ENCODE peak calls at places on chromosomes 5 and 9, in seven cellular contexts. One of them, this sample, is unnamed.

GRCh38 chr5:107557051-107557658 is 113.6 kb downstream of the EFNA5 start:
- DNase-seq in IMR-90: no peak
- DNase-seq in AG04450: no peak
- DNase-seq in A673: no peak
- DNase-seq in MM.1S: peak; percentile 70
- DNase-seq in tibial artery: no peak
- DNase-seq in heart left ventricle: peak; percentile 72
- DNase-seq in this sample: no peak

GRCh38 chr9:81649475-81649874 is 39.9 kb downstream of the TLE1 start:
- DNase-seq in IMR-90: no peak
- DNase-seq in tibial artery: no peak
- DNase-seq in heart left ventricle: no peak
- DNase-seq in MM.1S: no peak
- DNase-seq in AG04450: no peak
- DNase-seq in A673: no peak
- DNase-seq in this sample: no peak

GRCh38 chr5:120564013-120564412 is 99.9 kb downstream of the PRR16 start:
- DNase-seq in IMR-90: no peak
- DNase-seq in MM.1S: no peak
- DNase-seq in A673: no peak
- DNase-seq in tibial artery: no peak
- DNase-seq in AG04450: no peak
- DNase-seq in heart left ventricle: no peak
- DNase-seq in this sample: no peak

GRCh38 chr9:109107402-109108240 is 12.1 kb downstream of the TMEM245 start:
- DNase-seq in IMR-90: peak; percentile 81
- DNase-seq in A673: no peak
- DNase-seq in AG04450: no peak
- DNase-seq in heart left ventricle: no peak
- DNase-seq in MM.1S: no peak
- DNase-seq in tibial artery: no peak
- DNase-seq in this sample: no peak

GRCh38 chr5:147756566-147756965 is 26.0 kb downstream of the JAKMIP2 start:
- DNase-seq in A673: no peak
- DNase-seq in heart left ventricle: no peak
- DNase-seq in AG04450: no peak
- DNase-seq in IMR-90: no peak
- DNase-seq in MM.1S: peak; percentile 74
- DNase-seq in tibial artery: no peak
- DNase-seq in this sample: no peak

GRCh38 chr9:32382582-32383320 is 1.7 kb upstream of the ACO1 start:
- DNase-seq in IMR-90: no peak
- DNase-seq in heart left ventricle: no peak
- DNase-seq in AG04450: no peak
- DNase-seq in A673: no peak
- DNase-seq in MM.1S: no peak
- DNase-seq in tibial artery: no peak
- DNase-seq in this sample: no peak

GRCh38 chr9:126109575-126109974 is 217.1 kb upstream of the MVB12B start:
- DNase-seq in A673: no peak
- DNase-seq in MM.1S: no peak
- DNase-seq in heart left ventricle: no peak
- DNase-seq in AG04450: no peak
- DNase-seq in IMR-90: no peak
- DNase-seq in tibial artery: no peak
- DNase-seq in this sample: no peak

GRCh38 chr5:485943-486491 is 38.2 kb downstream of the SLC9A3 start:
- DNase-seq in tibial artery: no peak
- DNase-seq in IMR-90: no peak
- DNase-seq in A673: peak; percentile 27
- DNase-seq in AG04450: no peak
- DNase-seq in heart left ventricle: no peak
- DNase-seq in MM.1S: no peak
- DNase-seq in this sample: no peak

GRCh38 chr5:56465757-56466127 is 232.6 kb upstream of the ANKRD55 start:
- DNase-seq in tibial artery: no peak
- DNase-seq in heart left ventricle: no peak
- DNase-seq in AG04450: no peak
- DNase-seq in MM.1S: no peak
- DNase-seq in A673: no peak
- DNase-seq in IMR-90: peak; percentile 41
- DNase-seq in this sample: no peak

GRCh38 chr5:107669543-107670027 is 1.2 kb downstream of the EFNA5 start:
- DNase-seq in A673: peak; percentile 52
- DNase-seq in MM.1S: no peak
- DNase-seq in IMR-90: peak; percentile 2
- DNase-seq in heart left ventricle: peak; percentile 76
- DNase-seq in tibial artery: peak; percentile 67
- DNase-seq in AG04450: no peak
- DNase-seq in this sample: no peak

DNA sequence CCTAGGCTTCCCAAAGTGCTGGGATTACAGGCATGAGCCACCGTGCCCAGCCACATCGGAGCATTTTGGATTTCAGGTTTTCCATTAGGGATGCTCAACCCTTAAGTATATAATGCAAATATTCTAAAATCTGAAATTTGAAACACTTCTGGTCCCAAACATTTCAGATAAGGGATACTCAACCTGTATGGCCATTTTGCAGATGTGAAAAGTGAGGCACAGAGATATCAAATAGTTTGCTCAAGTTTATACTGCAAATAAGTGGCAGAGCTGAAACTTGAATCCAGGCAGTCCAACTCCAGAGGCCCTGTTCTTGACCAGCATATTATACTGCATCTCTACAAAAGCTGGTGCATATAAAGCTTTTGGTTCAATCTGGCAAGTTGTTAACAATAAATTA is 2.4 kb downstream of the WDR31 start:
- DNase-seq in A673: no peak
- DNase-seq in heart left ventricle: no peak
- DNase-seq in tibial artery: no peak
- DNase-seq in IMR-90: no peak
- DNase-seq in MM.1S: no peak
- DNase-seq in AG04450: no peak
- DNase-seq in this sample: no peak
- H3K4me3 ChIP-seq in A673: no peak overlapping the region
- H3K4me3 ChIP-seq in heart left ventricle: no peak overlapping the region
- H3K4me3 ChIP-seq in tibial artery: no peak overlapping the region
- H3K4me3 ChIP-seq in IMR-90: no peak overlapping the region
- H3K4me3 ChIP-seq in MM.1S: no peak overlapping the region
- H3K4me3 ChIP-seq in AG04450: no peak overlapping the region
- H3K4me3 ChIP-seq in this sample: no peak overlapping the region

GRCh38 chr5:114065942-114066341 is 295.9 kb upstream of the KCNN2 start:
- DNase-seq in AG04450: no peak
- DNase-seq in heart left ventricle: no peak
- DNase-seq in tibial artery: no peak
- DNase-seq in IMR-90: no peak
- DNase-seq in A673: no peak
- DNase-seq in MM.1S: no peak
- DNase-seq in this sample: no peak

DNA sequence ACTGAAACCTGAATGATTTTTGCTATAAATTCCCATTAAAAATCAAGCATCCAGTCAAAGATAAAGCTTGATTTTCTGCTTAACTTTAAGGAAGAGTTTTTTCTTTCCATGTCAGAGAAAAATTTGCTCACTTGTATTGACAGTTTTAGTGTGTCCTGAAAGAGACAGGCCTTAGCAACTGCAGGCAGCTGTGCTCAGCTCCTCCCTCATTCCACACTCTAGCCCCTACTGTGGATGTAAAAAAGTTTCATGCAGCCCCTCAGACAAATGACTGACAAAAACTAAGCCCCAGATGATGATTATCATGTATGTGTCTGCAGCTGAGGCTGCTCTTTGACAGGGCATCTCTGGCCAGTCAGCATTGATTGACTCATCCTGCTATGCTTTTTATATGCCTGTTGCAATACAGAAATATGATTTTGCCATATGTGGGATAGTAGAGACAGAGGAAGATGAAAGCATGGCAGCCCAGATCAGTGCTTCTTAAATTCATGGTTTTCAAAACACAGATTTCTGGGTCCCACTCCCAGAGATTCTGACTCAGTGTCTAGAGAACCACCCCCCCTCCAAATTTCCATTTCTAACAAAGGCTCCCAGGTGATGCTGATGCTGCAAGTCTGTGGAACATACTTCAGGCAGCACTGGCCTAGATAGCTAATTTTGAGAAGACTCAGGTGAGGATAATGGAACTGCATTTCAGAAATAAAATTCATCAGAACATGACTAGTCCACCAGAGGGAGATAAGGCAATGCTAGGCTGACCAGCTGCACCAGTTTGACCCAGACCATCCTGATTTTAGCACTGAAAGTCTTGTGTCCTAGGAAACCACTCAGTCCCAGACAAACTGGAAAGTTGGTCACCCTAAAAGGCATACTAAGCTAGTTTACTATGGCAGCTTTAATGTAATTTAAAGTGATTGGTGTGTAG is 298.7 kb upstream of the KCNN2 start:
- DNase-seq in IMR-90: peak; percentile 10
- DNase-seq in AG04450: no peak
- DNase-seq in heart left ventricle: no peak
- DNase-seq in A673: no peak
- DNase-seq in tibial artery: no peak
- DNase-seq in MM.1S: no peak
- DNase-seq in this sample: no peak
- TF ChIP-seq CTCF in IMR-90: peak; percentile 32
- TF ChIP-seq CTCF in AG04450: peak; percentile 34
- TF ChIP-seq CTCF in heart left ventricle: no peak
- TF ChIP-seq CTCF in A673: no peak
- TF ChIP-seq CTCF in tibial artery: no peak
- TF ChIP-seq CTCF in MM.1S: no peak
- TF ChIP-seq CTCF in this sample: no peak

DNA sequence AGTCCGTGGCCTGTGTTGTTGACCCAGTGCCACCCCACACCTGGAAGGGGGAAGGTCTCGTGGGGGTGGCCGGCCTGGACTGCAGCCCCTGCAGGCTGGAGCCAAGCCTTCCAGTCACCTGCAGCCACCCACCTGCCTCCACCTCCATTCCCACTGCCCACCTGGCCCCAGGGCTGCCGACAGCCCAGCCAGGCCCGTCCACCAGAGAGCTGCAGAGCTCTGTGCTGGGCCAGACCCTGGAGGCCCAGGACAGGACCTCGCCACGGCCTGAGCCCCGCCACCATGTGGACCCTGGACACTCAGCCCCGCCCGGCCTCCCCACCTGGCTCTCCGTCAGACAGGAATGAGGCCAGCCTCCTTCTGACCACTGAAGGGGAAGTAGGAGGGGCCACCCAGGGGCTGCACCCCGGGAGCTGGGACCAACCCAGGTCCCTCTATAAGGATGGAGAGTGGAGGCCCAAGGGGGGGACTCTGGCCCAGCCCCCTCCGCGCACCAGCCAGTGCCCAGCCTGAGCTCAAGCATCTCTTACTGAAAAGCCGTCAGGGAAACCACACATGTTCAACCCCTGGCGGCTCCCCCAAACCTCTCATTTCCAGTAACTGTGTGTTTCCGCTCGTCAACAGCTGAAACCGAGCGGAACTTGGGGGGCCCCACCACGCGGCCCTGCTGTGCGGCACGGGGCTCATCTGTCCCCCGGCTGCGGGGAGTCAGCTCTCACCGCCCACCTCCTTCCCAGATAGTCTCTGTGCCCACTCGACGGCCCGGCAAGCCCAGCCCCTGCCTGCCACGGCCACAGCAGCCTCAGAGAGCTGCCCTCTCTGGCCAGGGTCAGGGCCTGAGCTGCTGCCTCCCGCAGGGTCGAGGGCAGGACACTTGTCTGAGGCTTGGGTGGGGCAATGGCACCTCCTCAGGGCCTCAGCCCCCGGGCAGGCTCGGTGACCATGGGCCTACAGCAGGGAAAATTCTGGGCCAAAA is 12.8 kb downstream of the NOTCH1 start:
- DNase-seq in AG04450: no peak
- DNase-seq in A673: no peak
- DNase-seq in heart left ventricle: no peak
- DNase-seq in IMR-90: no peak
- DNase-seq in MM.1S: no peak
- DNase-seq in tibial artery: no peak
- DNase-seq in this sample: no peak
- H3K27ac ChIP-seq in AG04450: no peak overlapping the region
- H3K27ac ChIP-seq in A673: peak overlapping the region; percentile 7
- H3K27ac ChIP-seq in heart left ventricle: peak overlapping the region; percentile 75
- H3K27ac ChIP-seq in IMR-90: no peak overlapping the region
- H3K27ac ChIP-seq in MM.1S: no peak overlapping the region
- H3K27ac ChIP-seq in tibial artery: no peak overlapping the region
- H3K27ac ChIP-seq in this sample: peak overlapping the region; percentile 69

DNA sequence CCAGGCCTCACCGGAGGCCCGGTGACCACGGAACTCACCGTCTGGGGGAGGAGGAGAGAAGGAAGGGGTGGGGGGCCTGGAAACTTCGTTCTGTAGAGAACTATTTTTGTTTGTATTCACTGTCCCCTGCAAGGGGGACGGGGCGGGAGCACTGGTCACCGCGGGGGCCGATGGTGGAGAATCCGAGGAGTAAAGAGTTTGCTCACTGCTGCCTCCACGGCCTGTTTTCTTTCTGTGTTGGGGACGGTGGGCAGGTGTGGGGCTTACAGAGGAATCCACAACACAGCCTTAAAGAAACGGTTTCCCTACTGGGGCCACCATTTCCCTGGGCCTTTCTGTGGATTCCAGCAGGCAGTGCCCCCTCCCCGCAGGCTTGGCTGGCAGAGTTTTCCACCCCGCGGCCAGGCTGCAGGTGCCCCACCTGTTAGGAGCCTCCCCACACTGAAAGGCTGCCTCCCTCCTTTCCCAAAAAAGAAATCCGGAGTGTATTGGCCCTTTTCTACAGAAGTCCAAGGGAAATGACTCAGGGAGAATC is 80.8 kb downstream of the NTNG2 start:
- DNase-seq in A673: no peak
- DNase-seq in heart left ventricle: no peak
- DNase-seq in AG04450: no peak
- DNase-seq in IMR-90: no peak
- DNase-seq in tibial artery: no peak
- DNase-seq in MM.1S: no peak
- DNase-seq in this sample: no peak
- H3K4me3 ChIP-seq in A673: peak overlapping the region; percentile 65
- H3K4me3 ChIP-seq in heart left ventricle: peak overlapping the region; percentile 64
- H3K4me3 ChIP-seq in AG04450: peak overlapping the region; percentile 62
- H3K4me3 ChIP-seq in IMR-90: peak overlapping the region; percentile 49
- H3K4me3 ChIP-seq in tibial artery: peak overlapping the region; percentile 65
- H3K4me3 ChIP-seq in MM.1S: peak overlapping the region; percentile 65
- H3K4me3 ChIP-seq in this sample: peak overlapping the region; percentile 75

GRCh38 chr5:137660349-137660817 is 75.5 kb downstream of the KLHL3 start:
- DNase-seq in tibial artery: peak; percentile 82
- DNase-seq in IMR-90: peak; percentile 81
- DNase-seq in A673: peak; percentile 72
- DNase-seq in MM.1S: peak; percentile 85
- DNase-seq in heart left ventricle: peak; percentile 68
- DNase-seq in AG04450: peak; percentile 67
- DNase-seq in this sample: no peak
- TF ChIP-seq CTCF in tibial artery: peak; percentile 70
- TF ChIP-seq CTCF in IMR-90: peak; percentile 75
- TF ChIP-seq CTCF in A673: peak; percentile 81
- TF ChIP-seq CTCF in MM.1S: peak; percentile 83
- TF ChIP-seq CTCF in heart left ventricle: peak; percentile 77
- TF ChIP-seq CTCF in AG04450: peak; percentile 86
- TF ChIP-seq CTCF in this sample: peak; percentile 73

GRCh38 chr5:158246661-158247060 is 387.7 kb upstream of the CLINT1 start:
- DNase-seq in MM.1S: no peak
- DNase-seq in heart left ventricle: no peak
- DNase-seq in A673: no peak
- DNase-seq in IMR-90: no peak
- DNase-seq in tibial artery: no peak
- DNase-seq in AG04450: no peak
- DNase-seq in this sample: no peak

GRCh38 chr5:158244882-158245281 is 385.9 kb upstream of the CLINT1 start:
- DNase-seq in IMR-90: no peak
- DNase-seq in heart left ventricle: no peak
- DNase-seq in AG04450: no peak
- DNase-seq in tibial artery: no peak
- DNase-seq in MM.1S: no peak
- DNase-seq in A673: no peak
- DNase-seq in this sample: no peak

GRCh38 chr5:158245513-158245912 is 386.6 kb upstream of the CLINT1 start:
- DNase-seq in tibial artery: no peak
- DNase-seq in IMR-90: no peak
- DNase-seq in MM.1S: no peak
- DNase-seq in heart left ventricle: no peak
- DNase-seq in AG04450: no peak
- DNase-seq in A673: no peak
- DNase-seq in this sample: no peak
- H3K27ac ChIP-seq in tibial artery: no peak overlapping the region
- H3K27ac ChIP-seq in IMR-90: no peak overlapping the region
- H3K27ac ChIP-seq in MM.1S: no peak overlapping the region
- H3K27ac ChIP-seq in heart left ventricle: no peak overlapping the region
- H3K27ac ChIP-seq in AG04450: no peak overlapping the region
- H3K27ac ChIP-seq in A673: no peak overlapping the region
- H3K27ac ChIP-seq in this sample: no peak overlapping the region

This sample was measured in vagina.